ENCODE peak calls at places on chromosomes 16 and 17, in ten cellular contexts. O is heart left ventricle; P is activated T-cell treated with anti-CD3 and anti-CD28 coated beads for 24 hours; N is CD8-positive, alpha-beta T cell; S is fibroblast of the conjunctiva; Q is RCC 7860; E is progenitor cell of endocrine pancreas; X is tibial nerve; U is anterior cingulate cortex; J is hepatic stellate cell. Z is an unnamed sample.

GRCh38 chr17:17109896-17110295 is 67.6 kb downstream of the MPRIP start:
- DNase-seq in Q (no peak), U (no peak), X (peak; percentile 18), E (no peak), S (no peak), O (no peak), J (no peak), N (peak; percentile 45), P (no peak), Z (no peak)

GRCh38 chr17:42980766-42981397 is 517 bp downstream of the RUNDC1 start:
- DNase-seq in X (no peak), U (peak; percentile 33), Q (peak; percentile 58), N (peak; percentile 52), O (peak; percentile 58), J (peak; percentile 60), P (peak; percentile 55), E (peak; percentile 44), S (no peak), Z (peak; percentile 9)

GRCh38 chr16:80804061-80804450 is 342 bp downstream of the CDYL2 start:
- DNase-seq in J (peak; percentile 52), U (peak; percentile 19), O (peak; percentile 65), E (no peak), S (peak; percentile 4), Q (no peak), P (peak; percentile 48), X (no peak), N (peak; percentile 42), Z (no peak)

GRCh38 chr17:39144414-39144813 is 7.0 kb downstream of the PLXDC1 start:
- DNase-seq in S (peak; percentile 57), P (no peak), J (no peak), E (no peak), X (peak; percentile 97), U (no peak), N (no peak), O (peak; percentile 94), Q (peak; percentile 42), Z (peak; percentile 90)

GRCh38 chr16:47523342-47524006 is 62.3 kb downstream of the PHKB start:
- DNase-seq in U (no peak), Q (peak; percentile 31), S (no peak), X (no peak), P (no peak), N (no peak), J (no peak), O (no peak), E (no peak), Z (no peak)

GRCh38 chr17:73302189-73302588 is 9.6 kb downstream of the CDC42EP4 start:
- DNase-seq in E (no peak), O (no peak), J (no peak), U (no peak), Q (no peak), X (no peak), P (no peak), N (no peak), S (no peak), Z (no peak)

GRCh38 chr17:63993368-63993990 is 4.7 kb upstream of the PRR29 start:
- DNase-seq in Q (no peak), S (no peak), O (no peak), P (no peak), X (no peak), E (no peak), U (no peak), J (no peak), N (peak; percentile 30), Z (no peak)

GRCh38 chr16:11743308-11744074 is 834 bp upstream of the TXNDC11 start:
- DNase-seq in U (no peak), Q (no peak), S (no peak), E (no peak), P (no peak), J (no peak), O (peak; percentile 37), X (peak; percentile 72), N (peak; percentile 23), Z (peak; percentile 18)

GRCh38 chr16:60203525-60204124 is 1469.5 kb upstream of the GOT2 start:
- DNase-seq in J (no peak), N (no peak), U (no peak), O (no peak), E (no peak), P (no peak), S (peak; percentile 3), X (no peak), Q (no peak), Z (no peak)

GRCh38 chr16:79293831-79294230 is 306.7 kb downstream of the MAF start:
- DNase-seq in X (no peak), N (no peak), E (no peak), J (no peak), Q (no peak), U (no peak), S (no peak), P (no peak), O (no peak), Z (no peak)

GRCh38 chr17:70378005-70378404 is 208.7 kb downstream of the KCNJ2 start:
- DNase-seq in U (no peak), P (no peak), Q (no peak), N (no peak), X (no peak), S (no peak), J (no peak), E (no peak), O (no peak), Z (no peak)

GRCh38 chr17:42347198-42347597 is 41.0 kb downstream of the STAT3 start:
- DNase-seq in Q (peak; percentile 36), P (no peak), E (no peak), O (no peak), J (peak; percentile 59), X (peak; percentile 74), U (no peak), N (no peak), S (no peak), Z (peak; percentile 32)

GRCh38 chr16:67926181-67926742 is 5.4 kb downstream of the CTRL start:
- DNase-seq in N (no peak), P (no peak), U (no peak), O (peak; percentile 31), X (no peak), J (peak; percentile 78), Q (no peak), S (no peak), E (no peak), Z (no peak)

GRCh38 chr16:87806608-87807546 is 41.1 kb upstream of the KLHDC4 start:
- DNase-seq in J (peak; percentile 94), S (peak; percentile 90), E (no peak), X (no peak), Q (peak; percentile 60), O (peak; percentile 80), P (peak; percentile 44), U (peak; percentile 49), N (peak; percentile 55), Z (no peak)

GRCh38 chr17:19657182-19657581 is 8.6 kb downstream of the ALDH3A2 start:
- DNase-seq in X (no peak), P (no peak), Q (no peak), U (no peak), N (no peak), J (no peak), E (no peak), S (no peak), O (no peak), Z (no peak)

GRCh38 chr16:81774348-81774747 is 4.7 kb upstream of the PLCG2 start:
- DNase-seq in S (no peak), N (no peak), X (no peak), O (peak; percentile 47), J (no peak), P (no peak), Q (no peak), E (no peak), U (no peak), Z (no peak)

GRCh38 chr17:45246861-45247428 is 14.9 kb downstream of the SPATA32 start:
- DNase-seq in N (no peak), U (no peak), X (no peak), E (peak; percentile 58), J (peak; percentile 51), P (no peak), O (peak; percentile 52), S (no peak), Q (no peak), Z (no peak)

GRCh38 chr16:5321925-5322324 is 224.3 kb upstream of the EEF2KMT start:
- DNase-seq in X (no peak), N (no peak), U (no peak), P (no peak), O (no peak), J (no peak), Q (no peak), S (peak; percentile 45), E (no peak), Z (no peak)

GRCh38 chr17:80779961-80780380 is 211.7 kb upstream of the CHMP6 start:
- DNase-seq in P (no peak), S (peak; percentile 89), J (no peak), Q (no peak), O (peak; percentile 58), X (peak; percentile 48), U (no peak), N (no peak), E (no peak), Z (no peak)

GRCh38 chr17:32350662-32351418 is 883 bp downstream of the ZNF207 start:
- DNase-seq in U (no peak), S (peak; percentile 43), Q (peak; percentile 27), X (peak; percentile 40), O (no peak), N (peak; percentile 36), J (peak; percentile 53), E (no peak), P (peak; percentile 27), Z (no peak)

GRCh38 chr17:44983563-44983962 is 15.5 kb upstream of the C1QL1 start:
- DNase-seq in N (no peak), P (no peak), Q (no peak), E (no peak), O (peak; percentile 82), X (no peak), U (no peak), S (no peak), J (no peak), Z (no peak)

GRCh38 chr17:20059728-20060188 is 50.6 kb downstream of the SPECC1 start:
- DNase-seq in S (no peak), O (no peak), X (no peak), E (no peak), U (no peak), N (no peak), P (no peak), J (no peak), Q (no peak), Z (no peak)

GRCh38 chr17:49779730-49780220 is 8.7 kb upstream of the KAT7 start:
- DNase-seq in U (no peak), N (peak; percentile 24), P (no peak), X (peak; percentile 75), Q (peak; percentile 53), E (no peak), J (peak; percentile 62), S (peak; percentile 60), O (no peak), Z (no peak)

GRCh38 chr16:74775255-74775654 is 635 bp upstream of the FA2H start:
- DNase-seq in N (no peak), U (no peak), X (no peak), S (no peak), E (no peak), P (no peak), O (no peak), J (no peak), Q (no peak), Z (no peak)

GRCh38 chr16:1152651-1153259 is at the start of gene CACNA1H:
- DNase-seq in J (peak; percentile 81), X (no peak), S (no peak), U (no peak), O (no peak), E (peak; percentile 58), Q (no peak), N (peak; percentile 55), P (peak; percentile 36), Z (no peak)

GRCh38 chr17:22304667-22305303 is 612.5 kb downstream of the KCNJ18 start:
- DNase-seq in Q (no peak), U (no peak), P (no peak), X (no peak), N (no peak), O (no peak), S (no peak), J (no peak), E (no peak), Z (no peak)

GRCh38 chr17:56593073-56593740 is at the start of gene NOG:
- DNase-seq in S (peak; percentile 42), X (peak; percentile 39), J (peak; percentile 60), Q (peak; percentile 39), N (peak; percentile 41), P (no peak), U (peak; percentile 53), E (peak; percentile 31), O (peak; percentile 58), Z (peak; percentile 54)

GRCh38 chr17:67386965-67387551 is 10.0 kb downstream of the PITPNC1 start:
- DNase-seq in N (peak; percentile 64), E (peak; percentile 52), P (peak; percentile 58), O (no peak), X (no peak), J (peak; percentile 59), U (no peak), Q (peak; percentile 36), S (no peak), Z (no peak)

Z was measured in gastrocnemius medialis.